ENCODE peak calls at places on chromosomes 11 and 22, in five cellular contexts. V is neuronal stem cell, K is trophoblast cell, B is H1, U is mesenchymal stem cell. C is an unnamed sample.

GRCh38 chr11:83025267-83025704 is 46.4 kb downstream of the RAB30 start:
- DNase-seq in B (no peak), V (no peak), U (peak; percentile 77), K (peak; percentile 79), C (no peak)

GRCh38 chr22:47304191-47304831 is 541.9 kb downstream of the TBC1D22A start:
- DNase-seq in K (no peak), U (no peak), V (no peak), B (no peak), C (no peak)

GRCh38 chr22:45518580-45518991 is 15.9 kb downstream of the FBLN1 start:
- DNase-seq in V (no peak), U (no peak), K (peak; percentile 47), B (no peak), C (no peak)

GRCh38 chr11:44097821-44098220 is 2.3 kb downstream of the EXT2 start:
- DNase-seq in V (no peak), B (no peak), U (no peak), K (no peak), C (no peak)

GRCh38 chr11:63839508-63840355 is 822 bp downstream of the MARK2 start:
- DNase-seq in K (peak; percentile 60), V (no peak), B (no peak), U (peak; percentile 30), C (no peak)

GRCh38 chr11:15472405-15472799 is 357.7 kb downstream of the INSC start:
- DNase-seq in B (no peak), K (peak; percentile 67), V (no peak), U (no peak), C (no peak)

GRCh38 chr11:134332189-134332631 is 422 bp downstream of the GLB1L2 start:
- DNase-seq in B (no peak), U (no peak), V (peak; percentile 35), K (no peak), C (peak; percentile 56)

GRCh38 chr11:97087419-97087818 is 697.6 kb downstream of the JRKL start:
- DNase-seq in V (no peak), K (no peak), U (no peak), B (no peak), C (no peak)

GRCh38 chr11:111463276-111463675 is 48.9 kb downstream of the BTG4 start:
- DNase-seq in B (no peak), V (no peak), K (peak; percentile 52), U (no peak), C (no peak)

GRCh38 chr11:45391168-45391850 is 105.2 kb upstream of the SYT13 start:
- DNase-seq in K (no peak), U (peak; percentile 35), V (no peak), B (no peak), C (no peak)

GRCh38 chr11:45272701-45273100 is 13.4 kb downstream of the SYT13 start:
- DNase-seq in V (no peak), B (no peak), K (no peak), U (no peak), C (no peak)

GRCh38 chr11:28606930-28607329 is 498.7 kb downstream of the METTL15 start:
- DNase-seq in K (no peak), U (peak; percentile 67), V (no peak), B (no peak), C (peak; percentile 65)

GRCh38 chr22:25564979-25565677 is 653 bp downstream of the GRK3 start:
- DNase-seq in K (peak; percentile 75), U (peak; percentile 11), B (peak; percentile 36), V (no peak), C (peak; percentile 81)

GRCh38 chr11:6498121-6498520 is 1.0 kb downstream of the DNHD1 start:
- DNase-seq in K (no peak), V (no peak), B (no peak), U (no peak), C (no peak)

GRCh38 chr22:36702832-36703210 is 731 bp downstream of the CACNG2 start:
- DNase-seq in V (no peak), K (no peak), B (no peak), U (no peak), C (no peak)

GRCh38 chr11:95147364-95147905 is 57.8 kb downstream of the ENDOD1 start:
- DNase-seq in U (peak; percentile 98), K (peak; percentile 63), B (no peak), V (no peak), C (no peak)

GRCh38 chr11:125842319-125842948 is 9.3 kb downstream of the PATE4 start:
- DNase-seq in U (no peak), K (no peak), B (peak; percentile 9), V (no peak), C (no peak)

GRCh38 chr11:122235615-122236014 is 119.6 kb upstream of the BLID start:
- DNase-seq in B (no peak), K (no peak), V (no peak), U (peak; percentile 94), C (no peak)

GRCh38 chr22:43829904-43830851 is 18.1 kb upstream of the EFCAB6 start:
- DNase-seq in V (no peak), B (no peak), K (no peak), U (no peak), C (no peak)

GRCh38 chr11:65429724-65430405 is 7.3 kb downstream of the NEAT1 start:
- DNase-seq in K (peak; percentile 77), V (no peak), B (no peak), U (peak; percentile 90), C (no peak)

GRCh38 chr11:118532091-118532490 is 1.1 kb downstream of the TMEM25 start:
- DNase-seq in U (no peak), B (no peak), K (no peak), V (no peak), C (no peak)

GRCh38 chr11:118530180-118530682 is 761 bp upstream of the TMEM25 start:
- DNase-seq in V (no peak), K (no peak), U (peak; percentile 14), B (no peak), C (no peak)

GRCh38 chr11:118532852-118533768 is 2.1 kb downstream of the TMEM25 start:
- DNase-seq in B (no peak), U (no peak), V (no peak), K (no peak), C (no peak)

GRCh38 chr11:118530683-118531596 is at the start of gene TMEM25:
- DNase-seq in K (peak; percentile 65), U (peak; percentile 64), V (peak; percentile 62), B (no peak), C (peak; percentile 83)

GRCh38 chr11:118531597-118532084 is 649 bp downstream of the TMEM25 start:
- DNase-seq in V (no peak), B (no peak), K (peak; percentile 65), U (no peak), C (no peak)
- H3K4me2 ChIP-seq in V (peak overlapping the region; percentile 78), B (peak overlapping the region; percentile 72), K (peak overlapping the region; percentile 66), U (peak overlapping the region; percentile 78), C (peak overlapping the region; percentile 93)

GRCh38 chr11:127452533-127452932 is 452.0 kb upstream of the KIRREL3 start:
- DNase-seq in B (no peak), K (no peak), U (no peak), V (no peak), C (no peak)
- H2BK12ac ChIP-seq in B (no peak overlapping the region), K (no peak overlapping the region), U (no peak overlapping the region), V (no peak overlapping the region), C (no peak overlapping the region)

GRCh38 chr22:22925795-22926358 is 38.3 kb downstream of the IGLL5 start:
- DNase-seq in V (no peak), K (no peak), U (no peak), B (no peak), C (no peak)
- H3K4me2 ChIP-seq in V (no peak overlapping the region), K (no peak overlapping the region), U (no peak overlapping the region), B (no peak overlapping the region), C (no peak overlapping the region)

GRCh38 chr11:67396587-67397398 is 4.9 kb downstream of the PPP1CA start:
- DNase-seq in U (no peak), V (no peak), B (no peak), K (no peak), C (peak; percentile 80)
- H2BK12ac ChIP-seq in U (peak overlapping the region; percentile 67), V (no peak overlapping the region), B (no peak overlapping the region), K (no peak overlapping the region), C (no peak overlapping the region)

DNA sequence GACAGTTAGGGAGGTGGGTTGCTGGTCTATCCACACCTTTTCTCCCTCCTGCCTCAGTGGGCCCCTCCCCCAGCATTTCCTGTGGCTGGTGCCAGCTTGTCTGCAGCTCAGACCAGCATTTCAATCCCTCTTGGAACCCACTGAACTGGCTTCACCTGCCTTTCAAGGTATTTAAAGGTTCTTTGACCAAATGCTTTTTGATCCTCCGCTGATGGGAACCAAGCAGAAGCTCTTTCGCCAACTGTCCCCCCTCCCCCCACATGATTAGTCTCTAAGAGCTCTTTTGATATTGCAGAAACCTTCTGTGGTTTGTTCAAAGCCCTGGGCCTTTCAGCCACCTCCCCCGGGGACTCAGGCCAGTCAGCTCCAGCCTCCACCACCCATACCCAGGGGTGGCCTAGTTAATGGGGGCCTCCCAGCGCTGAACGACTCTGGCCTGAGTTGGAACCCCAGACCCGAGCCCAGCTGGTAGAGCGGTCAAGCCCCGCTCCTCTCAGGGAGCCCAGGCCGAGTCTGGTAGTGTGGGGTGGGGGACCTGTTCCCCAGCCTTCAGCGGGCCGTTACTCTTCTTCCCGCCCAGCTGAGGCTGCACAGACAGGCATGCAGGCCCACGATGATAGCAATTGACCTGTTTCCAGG is 6.0 kb upstream of the SYT7 start:
- DNase-seq in K (peak; percentile 75), U (no peak), B (no peak), V (no peak), C (no peak)
- H3K4me2 ChIP-seq in K (peak overlapping the region; percentile 67), U (peak overlapping the region; percentile 63), B (peak overlapping the region; percentile 83), V (peak overlapping the region; percentile 85), C (peak overlapping the region; percentile 82)

GRCh38 chr11:19379465-19379864 is 138.7 kb upstream of the E2F8 start:
- DNase-seq in V (no peak), B (no peak), K (peak; percentile 49), U (no peak), C (no peak)
- H2BK12ac ChIP-seq in V (no peak overlapping the region), B (no peak overlapping the region), K (no peak overlapping the region), U (peak overlapping the region; percentile 95), C (no peak overlapping the region)